ENCODE peak calls at places on chromosomes 11 and 22, in ten cellular contexts. P, R, S, U, O, F, A, C, L and K are unnamed samples.

GRCh38 chr22:43315687-43316217 is 27.4 kb downstream of the SCUBE1 start:
- DNase-seq in P (no peak), R (no peak), S (no peak), U (no peak), O (no peak), F (no peak), A (no peak), C (no peak), L (no peak), K (no peak)

GRCh38 chr22:30824711-30825110 is 130.0 kb downstream of the OSBP2 start:
- DNase-seq in P (no peak), R (no peak), S (no peak), U (no peak), O (no peak), F (no peak), A (no peak), C (no peak), L (no peak), K (no peak)

GRCh38 chr11:12901874-12902481 is 107.1 kb upstream of the RASSF10 start:
- DNase-seq in P (no peak), R (no peak), S (peak), U (peak), O (no peak), F (no peak), A (no peak), C (no peak), L (peak), K (no peak)

GRCh38 chr11:69040581-69041260 is 8.0 kb upstream of the TPCN2 start:
- DNase-seq in P (no peak), R (no peak), S (peak), U (peak), O (no peak), F (no peak), A (no peak), C (peak), L (peak), K (no peak)

GRCh38 chr11:108037211-108037610 is 28.5 kb downstream of the CUL5 start:
- DNase-seq in P (no peak), R (no peak), S (no peak), U (no peak), O (no peak), F (no peak), A (no peak), C (no peak), L (no peak), K (no peak)

GRCh38 chr11:96203567-96204365 is 139.2 kb downstream of the MAML2 start:
- DNase-seq in P (no peak), R (no peak), S (no peak), U (no peak), O (no peak), F (no peak), A (no peak), C (no peak), L (no peak), K (no peak)

GRCh38 chr11:46528445-46529085 is 65.3 kb downstream of the AMBRA1 start:
- DNase-seq in P (no peak), R (no peak), S (no peak), U (no peak), O (no peak), F (no peak), A (no peak), C (no peak), L (no peak), K (no peak)

GRCh38 chr11:8033791-8034585 is 46.9 kb downstream of the EIF3F start:
- DNase-seq in P (no peak), R (no peak), S (no peak), U (no peak), O (no peak), F (no peak), A (peak), C (no peak), L (no peak), K (no peak)

GRCh38 chr11:16001899-16002426 is 354.4 kb downstream of the SOX6 start:
- DNase-seq in P (no peak), R (peak), S (peak), U (peak), O (no peak), F (no peak), A (no peak), C (peak), L (peak), K (no peak)

GRCh38 chr22:19717691-19718254 is 3.5 kb downstream of the SEPTIN5 start:
- DNase-seq in P (peak), R (no peak), S (peak), U (peak), O (peak), F (peak), A (peak), C (no peak), L (peak), K (peak)

GRCh38 chr22:28955817-28956216 is 72.4 kb downstream of the ZNRF3 start:
- DNase-seq in P (peak), R (no peak), S (no peak), U (no peak), O (peak), F (peak), A (no peak), C (no peak), L (no peak), K (peak)

GRCh38 chr22:26461188-26461810 is 22.3 kb downstream of the HPS4 start:
- DNase-seq in P (peak), R (peak), S (peak), U (peak), O (peak), F (peak), A (peak), C (no peak), L (peak), K (peak)